ENCODE peak calls at places on chromosomes 16 and 17, in five cellular contexts. E is GM23248, X is mesothelial cell of epicardium, L is SK-MEL-5, O is ascending aorta. A is an unnamed sample.

GRCh38 chr16:81586421-81586820 is 141.8 kb downstream of the CMIP start:
- DNase-seq in E (no peak), X (no peak), L (no peak), O (no peak), A (peak; percentile 65)

GRCh38 chr17:80822021-80822699 is 169.5 kb upstream of the CHMP6 start:
- DNase-seq in E (no peak), X (no peak), L (no peak), O (peak; percentile 51), A (no peak)

GRCh38 chr17:81059026-81059425 is 24.1 kb downstream of the BAIAP2 start:
- DNase-seq in E (no peak), X (no peak), L (no peak), O (no peak), A (no peak)

GRCh38 chr17:64984776-64985521 is 65.7 kb upstream of the LRRC37A3 start:
- DNase-seq in E (peak; percentile 27), X (no peak), L (no peak), O (no peak), A (peak; percentile 50)

GRCh38 chr17:64063766-64064224 is 43.4 kb upstream of the ICAM2 start:
- DNase-seq in E (peak; percentile 24), X (peak; percentile 53), L (peak; percentile 34), O (no peak), A (no peak)

GRCh38 chr17:22511431-22511830 is 819.1 kb downstream of the KCNJ18 start:
- DNase-seq in E (no peak), X (no peak), L (no peak), O (no peak), A (no peak)

GRCh38 chr17:42361781-42362186 is 26.5 kb downstream of the STAT3 start:
- DNase-seq in E (no peak), X (no peak), L (peak; percentile 46), O (peak; percentile 54), A (no peak)

GRCh38 chr16:56679078-56679730 is 3.1 kb upstream of the MT1X start:
- DNase-seq in E (no peak), X (no peak), L (no peak), O (no peak), A (no peak)

GRCh38 chr16:14284930-14285541 is 213.9 kb downstream of the MRTFB start:
- DNase-seq in E (peak; percentile 86), X (no peak), L (peak; percentile 74), O (no peak), A (no peak)

GRCh38 chr16:62018301-62019060 is 17.8 kb downstream of the CDH8 start:
- DNase-seq in E (no peak), X (no peak), L (no peak), O (no peak), A (no peak)

GRCh38 chr16:88798772-88799455 is 4.7 kb upstream of the CDT1 start:
- DNase-seq in E (no peak), X (no peak), L (peak; percentile 30), O (no peak), A (no peak)

GRCh38 chr17:67891481-67892119 is 66.3 kb downstream of the BPTF start:
- DNase-seq in E (peak; percentile 86), X (no peak), L (peak; percentile 84), O (no peak), A (peak; percentile 5)

GRCh38 chr16:29819506-29819905 is 756 bp upstream of the MVP start:
- DNase-seq in E (no peak), X (no peak), L (no peak), O (no peak), A (peak; percentile 30)

GRCh38 chr17:34568953-34569352 is 10.4 kb upstream of the TMEM132E start:
- DNase-seq in E (no peak), X (no peak), L (no peak), O (no peak), A (no peak)

GRCh38 chr17:28675980-28676379 is 14.0 kb downstream of the SUPT6H start:
- DNase-seq in E (no peak), X (no peak), L (peak; percentile 32), O (no peak), A (peak; percentile 16)

GRCh38 chr17:35291802-35292201 is 48.9 kb downstream of the SLFN5 start:
- DNase-seq in E (peak; percentile 86), X (no peak), L (no peak), O (no peak), A (peak; percentile 21)

GRCh38 chr16:87538594-87538993 is 45.8 kb upstream of the ZCCHC14 start:
- DNase-seq in E (peak; percentile 96), X (no peak), L (no peak), O (peak; percentile 85), A (no peak)

GRCh38 chr16:19068237-19068815 is 912 bp downstream of the COQ7 start:
- DNase-seq in E (no peak), X (no peak), L (no peak), O (peak; percentile 64), A (no peak)

GRCh38 chr17:6894206-6894528 is 62.6 kb upstream of the TEKT1 start:
- DNase-seq in E (peak; percentile 45), X (no peak), L (peak; percentile 45), O (no peak), A (no peak)

GRCh38 chr16:81767987-81768592 is 11.0 kb upstream of the PLCG2 start:
- DNase-seq in E (no peak), X (no peak), L (no peak), O (no peak), A (no peak)

GRCh38 chr16:81313731-81314602 is 795 bp upstream of the GAN start:
- DNase-seq in E (peak; percentile 25), X (no peak), L (no peak), O (no peak), A (no peak)

GRCh38 chr16:16167927-16168326 is 55.4 kb downstream of the ABCC6 start:
- DNase-seq in E (no peak), X (no peak), L (no peak), O (no peak), A (no peak)

GRCh38 chr17:52150935-52151334 is 7.6 kb downstream of the CA10 start:
- DNase-seq in E (no peak), X (no peak), L (no peak), O (no peak), A (no peak)

GRCh38 chr16:87740441-87740840 is 25.3 kb downstream of the KLHDC4 start:
- DNase-seq in E (peak; percentile 48), X (no peak), L (no peak), O (no peak), A (no peak)

GRCh38 chr16:22070361-22071351 is 21.7 kb upstream of the VWA3A start:
- DNase-seq in E (peak; percentile 21), X (no peak), L (no peak), O (no peak), A (peak; percentile 58)

GRCh38 chr17:13415877-13416416 is 185.8 kb downstream of the HS3ST3A1 start:
- DNase-seq in E (peak; percentile 93), X (peak; percentile 21), L (no peak), O (no peak), A (peak; percentile 39)

GRCh38 chr17:9987779-9988585 is 82.9 kb upstream of the RCVRN start:
- DNase-seq in E (peak; percentile 54), X (no peak), L (peak; percentile 63), O (no peak), A (no peak)

A was measured in mammary epithelial cell.